ENCODE peak calls at places on chromosomes 3 and 15, in five cellular contexts. J is adrenal gland, B is A549, Z is GM12878, H is heart left ventricle. L is an unnamed sample.

GRCh38 chr3:49787182-49787464 is 781 bp upstream of the IP6K1 start:
- DNase-seq in H (no peak), B (no peak), J (no peak), Z (no peak), L (no peak)

GRCh38 chr3:128070898-128071591 is 18.8 kb downstream of the SEC61A1 start:
- DNase-seq in J (peak; percentile 48), Z (no peak), H (no peak), B (no peak), L (no peak)

GRCh38 chr3:24242012-24242698 is 252.5 kb downstream of the THRB start:
- DNase-seq in J (no peak), Z (no peak), B (no peak), H (no peak), L (peak; percentile 7)

GRCh38 chr3:112653881-112654300 is 12.9 kb upstream of the CCDC80 start:
- DNase-seq in H (peak; percentile 71), J (no peak), B (peak; percentile 77), Z (no peak), L (no peak)

GRCh38 chr3:187401861-187402260 is 33.7 kb downstream of the RTP4 start:
- DNase-seq in B (no peak), H (no peak), J (no peak), Z (no peak), L (no peak)

GRCh38 chr3:81632659-81633058 is 128.8 kb downstream of the GBE1 start:
- DNase-seq in J (no peak), B (no peak), Z (no peak), H (no peak), L (no peak)

GRCh38 chr3:48576647-48577046 is 13.1 kb upstream of the UCN2 start:
- DNase-seq in B (no peak), J (no peak), H (no peak), Z (no peak), L (no peak)

GRCh38 chr3:1019157-1019556 is 73.7 kb upstream of the CNTN6 start:
- DNase-seq in J (no peak), H (no peak), Z (no peak), B (no peak), L (no peak)

GRCh38 chr3:127444761-127445160 is 145.8 kb downstream of the TPRA1 start:
- DNase-seq in H (no peak), B (no peak), J (no peak), Z (no peak), L (no peak)

GRCh38 chr3:51243919-51244318 is 141.2 kb upstream of the MANF start:
- DNase-seq in H (no peak), Z (no peak), B (no peak), J (no peak), L (no peak)

GRCh38 chr15:101019351-101019750 is 100.2 kb downstream of the LRRK1 start:
- DNase-seq in B (no peak), J (peak; percentile 15), H (no peak), Z (no peak), L (no peak)

GRCh38 chr15:30038667-30039523 is 43.9 kb upstream of the GOLGA8J start:
- DNase-seq in J (peak; percentile 69), H (no peak), B (no peak), Z (no peak), L (peak; percentile 31)

GRCh38 chr3:44509985-44510360 is 32.5 kb upstream of the ZNF445 start:
- DNase-seq in Z (no peak), H (no peak), B (peak; percentile 5), J (no peak), L (peak; percentile 22)

GRCh38 chr15:71638876-71639275 is 171.5 kb upstream of the NR2E3 start:
- DNase-seq in J (no peak), Z (no peak), B (no peak), H (no peak), L (no peak)

GRCh38 chr15:36658321-36658720 is 78.9 kb downstream of the CDIN1 start:
- DNase-seq in H (no peak), Z (no peak), J (no peak), B (no peak), L (no peak)

GRCh38 chr15:83064859-83065258 is 2.2 kb downstream of the BTBD1 start:
- DNase-seq in Z (no peak), J (no peak), B (no peak), H (no peak), L (no peak)

GRCh38 chr15:80974914-80975313 is 14.7 kb downstream of the MESD start:
- DNase-seq in J (no peak), Z (no peak), H (no peak), B (no peak), L (no peak)

GRCh38 chr3:171054921-171055320 is 28.4 kb upstream of the SLC2A2 start:
- DNase-seq in Z (no peak), H (no peak), B (no peak), J (no peak), L (no peak)

GRCh38 chr3:97817965-97818364 is 3.8 kb upstream of the CRYBG3 start:
- DNase-seq in Z (no peak), H (no peak), B (no peak), J (no peak), L (no peak)

GRCh38 chr3:97810779-97811390 is 10.9 kb upstream of the CRYBG3 start:
- DNase-seq in Z (no peak), H (no peak), J (no peak), B (no peak), L (no peak)

GRCh38 chr3:97820780-97821179 is 1.0 kb upstream of the CRYBG3 start:
- DNase-seq in B (no peak), J (no peak), Z (no peak), H (no peak), L (no peak)

DNA sequence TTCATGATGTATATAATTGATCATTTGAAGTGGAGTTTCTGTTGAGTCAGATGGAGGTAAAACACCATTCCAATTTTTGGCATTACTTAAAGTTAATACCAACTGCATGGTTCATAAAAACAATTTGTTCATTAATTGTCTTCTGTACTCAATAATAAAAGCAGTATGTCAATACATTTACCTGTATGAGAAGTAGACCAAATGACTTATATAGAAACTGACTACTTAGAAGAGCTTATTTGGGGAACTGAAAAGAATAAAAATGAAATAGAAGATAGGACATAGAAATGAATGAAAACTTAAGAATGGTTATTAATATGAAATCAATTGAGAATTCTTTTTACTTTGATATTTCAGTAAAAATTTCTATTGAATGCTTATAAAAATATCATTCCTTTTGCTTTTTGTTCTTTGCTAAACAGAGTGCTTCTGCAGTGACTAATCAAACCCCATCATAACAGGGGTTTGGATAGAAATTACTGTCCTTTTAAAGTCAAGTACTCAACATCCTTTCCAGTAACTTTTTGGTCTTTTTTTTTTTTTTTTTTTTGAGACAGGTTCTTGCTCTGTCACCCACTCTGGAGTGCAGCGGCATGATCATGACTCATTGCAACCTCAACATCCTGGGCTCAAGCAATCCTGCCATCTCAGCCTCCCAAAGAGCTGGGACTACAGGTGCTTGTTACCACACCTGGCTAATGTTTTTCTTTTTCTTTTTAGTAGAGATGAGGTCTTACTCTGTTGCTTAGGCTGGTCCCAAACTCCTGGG is 6.5 kb upstream of the CRYBG3 start:
- DNase-seq in Z (no peak), B (no peak), H (no peak), J (no peak), L (no peak)
- TF ChIP-seq POLR2A in Z (no peak), B (no peak), H (no peak), J (no peak), L (no peak)

GRCh38 chr3:156781310-156782230 is 44.6 kb upstream of the LEKR1 start:
- DNase-seq in B (peak; percentile 75), Z (no peak), H (no peak), J (no peak), L (no peak)
- TF ChIP-seq POLR2A in B (no peak), Z (no peak), H (no peak), J (no peak), L (no peak)

GRCh38 chr15:45198337-45199135 is 10.8 kb upstream of the SHF start:
- DNase-seq in H (peak; percentile 92), B (peak; percentile 62), J (peak; percentile 99), Z (peak; percentile 98), L (peak; percentile 65)

GRCh38 chr15:45201557-45202246 is 13.9 kb upstream of the SHF start:
- DNase-seq in Z (peak; percentile 38), B (no peak), H (no peak), J (no peak), L (no peak)

GRCh38 chr15:45200799-45201556 is 13.2 kb upstream of the SHF start:
- DNase-seq in H (peak; percentile 86), J (peak; percentile 94), B (peak; percentile 24), Z (peak; percentile 75), L (no peak)

GRCh38 chr15:45199136-45199810 is 11.5 kb upstream of the SHF start:
- DNase-seq in J (peak; percentile 63), B (no peak), Z (peak; percentile 34), H (no peak), L (no peak)

GRCh38 chr15:45200001-45200798 is 12.4 kb upstream of the SHF start:
- DNase-seq in H (peak; percentile 95), J (peak; percentile 100), Z (peak; percentile 97), B (peak; percentile 54), L (peak; percentile 53)
- TF ChIP-seq POLR2A in H (peak; percentile 84), J (peak; percentile 91), Z (peak; percentile 95), B (peak; percentile 39), L (no peak)

GRCh38 chr3:72847751-72848702 is at the start of gene SHQ1:
- DNase-seq in B (peak; percentile 84), H (peak; percentile 98), J (peak; percentile 98), Z (peak; percentile 81), L (peak; percentile 85)
- TF ChIP-seq POLR2A in B (peak; percentile 88), H (peak; percentile 71), J (peak; percentile 23), Z (peak; percentile 88), L (peak; percentile 90)

DNA sequence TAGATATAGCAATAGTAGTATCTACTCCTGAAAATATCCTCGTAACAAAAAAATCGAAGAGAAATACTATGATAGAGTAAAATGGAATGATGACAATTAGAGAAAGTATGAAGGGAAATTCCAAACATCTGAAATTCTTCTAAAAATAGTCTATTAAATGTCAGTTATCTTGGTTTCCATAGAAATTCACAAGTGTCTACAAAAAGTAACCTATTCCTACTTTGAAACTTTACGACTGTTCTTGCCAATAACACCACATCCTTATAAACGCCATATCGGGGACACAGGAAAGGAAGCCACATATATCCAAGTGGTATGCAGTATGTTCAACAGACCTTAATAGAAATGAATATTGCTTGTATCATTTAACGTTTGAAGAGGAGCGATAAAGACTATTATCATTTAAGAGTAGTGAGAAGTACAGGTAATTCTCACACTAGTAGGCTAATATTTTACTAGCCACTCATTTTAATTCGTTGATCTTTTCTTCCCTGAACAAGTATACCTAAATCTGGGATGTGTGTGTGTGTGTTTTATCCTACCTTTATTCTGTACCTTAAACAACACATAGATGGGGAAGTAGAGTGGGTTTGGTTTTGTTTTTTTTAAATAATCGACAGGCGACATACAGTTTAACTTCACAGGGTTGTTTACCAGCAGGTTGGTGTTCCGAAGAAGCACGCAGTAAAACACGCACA is 1.2 kb downstream of the GPR176 start:
- DNase-seq in J (no peak), H (no peak), Z (no peak), B (no peak), L (peak; percentile 29)
- TF ChIP-seq POLR2A in J (no peak), H (no peak), Z (no peak), B (no peak), L (no peak)

GRCh38 chr15:69827751-69828150 is 270.0 kb downstream of the TLE3 start:
- DNase-seq in B (no peak), H (no peak), J (no peak), Z (no peak), L (no peak)
- TF ChIP-seq POLR2A in B (no peak), H (no peak), J (no peak), Z (no peak), L (no peak)